ENCODE peak calls at places on chromosome 17, in five cellular contexts. D is memory B cell; X is HEK293T; B is activated T-cell treated with anti-CD3 and anti-CD28 coated beads for 1 hour; A is stimulated activated CD4-positive, alpha-beta T cell treated with anti-CD3 and anti-CD28 coated beads, Interleukin-1b, Interleukin-23, amount 100 ng/mL, for 24 hours. P is an unnamed sample.

GRCh38 chr17:68378202-68379149 is 78.8 kb downstream of the WIPI1 start:
- DNase-seq in D (no peak), X (peak), B (no peak), A (no peak), P (peak)

GRCh38 chr17:60154616-60155426 is 5.0 kb downstream of the CA4 start:
- DNase-seq in D (no peak), X (no peak), B (no peak), A (no peak), P (no peak)

GRCh38 chr17:57735707-57736106 is 9.4 kb downstream of the CCDC182 start:
- DNase-seq in D (no peak), X (peak), B (no peak), A (no peak), P (no peak)

GRCh38 chr17:53626286-53626685 is 196.4 kb upstream of the KIF2B start:
- DNase-seq in D (no peak), X (no peak), B (no peak), A (no peak), P (no peak)

GRCh38 chr17:7988750-7989178 is 13.7 kb upstream of the GUCY2D start:
- DNase-seq in D (peak), X (peak), B (no peak), A (peak), P (no peak)

GRCh38 chr17:27810902-27811557 is 10.7 kb upstream of the NOS2 start:
- DNase-seq in D (no peak), X (no peak), B (no peak), A (no peak), P (peak)

GRCh38 chr17:32261521-32261792 is 4.2 kb upstream of the RHBDL3 start:
- DNase-seq in D (no peak), X (no peak), B (no peak), A (no peak), P (no peak)

GRCh38 chr17:80122026-80122575 is 20.7 kb downstream of the GAA start:
- DNase-seq in D (no peak), X (no peak), B (no peak), A (no peak), P (no peak)

GRCh38 chr17:68057531-68057952 is 22.0 kb downstream of the KPNA2 start:
- DNase-seq in D (no peak), X (peak), B (peak), A (no peak), P (peak)

GRCh38 chr17:64315032-64315490 is 52.0 kb upstream of the TEX2 start:
- DNase-seq in D (no peak), X (no peak), B (no peak), A (no peak), P (peak)

GRCh38 chr17:38921756-38922411 is 3.5 kb upstream of the LASP1NB start:
- DNase-seq in D (no peak), X (no peak), B (no peak), A (no peak), P (no peak)

GRCh38 chr17:36742267-36743000 is 141.1 kb downstream of the MRM1 start:
- DNase-seq in D (no peak), X (no peak), B (no peak), A (no peak), P (no peak)

GRCh38 chr17:80774643-80775281 is 216.9 kb upstream of the CHMP6 start:
- DNase-seq in D (no peak), X (peak), B (no peak), A (no peak), P (no peak)

GRCh38 chr17:27959382-27959709 is 66.2 kb upstream of the LYRM9 start:
- DNase-seq in D (no peak), X (no peak), B (no peak), A (no peak), P (no peak)

GRCh38 chr17:74639704-74640142 is 16.2 kb upstream of the CD300E start:
- DNase-seq in D (no peak), X (no peak), B (no peak), A (no peak), P (no peak)

GRCh38 chr17:27912989-27913388 is 19.8 kb upstream of the LYRM9 start:
- DNase-seq in D (no peak), X (no peak), B (no peak), A (no peak), P (no peak)

GRCh38 chr17:27593857-27594255 is 37.1 kb upstream of the LGALS9 start:
- DNase-seq in D (no peak), X (no peak), B (no peak), A (no peak), P (no peak)

GRCh38 chr17:60141111-60142018 is 8.4 kb upstream of the CA4 start:
- DNase-seq in D (no peak), X (no peak), B (no peak), A (no peak), P (peak)

GRCh38 chr17:10156579-10157488 is 41.6 kb downstream of the GAS7 start:
- DNase-seq in D (peak), X (no peak), B (no peak), A (no peak), P (no peak)

GRCh38 chr17:40303009-40303657 is 5.8 kb upstream of the RARA start:
- DNase-seq in D (peak), X (peak), B (no peak), A (no peak), P (no peak)

GRCh38 chr17:65277576-65277975 is 140.4 kb downstream of the RGS9 start:
- DNase-seq in D (no peak), X (no peak), B (no peak), A (no peak), P (no peak)

GRCh38 chr17:13787636-13788035 is 185.9 kb upstream of the HS3ST3A1 start:
- DNase-seq in D (no peak), X (no peak), B (no peak), A (no peak), P (no peak)

GRCh38 chr17:21002309-21003006 is 40.4 kb downstream of the USP22 start:
- DNase-seq in D (no peak), X (no peak), B (no peak), A (no peak), P (no peak)

GRCh38 chr17:49861150-49861884 is 13.4 kb upstream of the TAC4 start:
- DNase-seq in D (peak), X (peak), B (peak), A (peak), P (no peak)

GRCh38 chr17:1060991-1061390 is 64.1 kb downstream of the TIMM22 start:
- DNase-seq in D (no peak), X (no peak), B (no peak), A (no peak), P (peak)

GRCh38 chr17:61007980-61008379 is 330.3 kb downstream of the BCAS3 start:
- DNase-seq in D (no peak), X (no peak), B (no peak), A (no peak), P (no peak)

GRCh38 chr17:28001149-28001548 is 41.3 kb upstream of the NLK start:
- DNase-seq in D (no peak), X (no peak), B (no peak), A (no peak), P (no peak)

GRCh38 chr17:76597156-76598003 is 11.7 kb upstream of the ST6GALNAC2 start:
- DNase-seq in D (no peak), X (no peak), B (no peak), A (no peak), P (peak)

P was measured in upper lobe of left lung.